ENCODE peak calls at places on chromosomes 4 and X, in seven cellular contexts. Y, I, B, X, M, A and L are unnamed samples. For H3K4me1, the result is how much of the 10 kb centered on the place peaks cover.

GRCh38 chrX:28609917-28610613 is 22.8 kb downstream of the IL1RAPL1 start:
- DNase-seq in Y (no peak), I (no peak), B (peak), X (no peak), M (no peak), A (no peak), L (no peak)

GRCh38 chr4:85717366-85717765 is 242.4 kb downstream of the ARHGAP24 start:
- DNase-seq in Y (no peak), I (no peak), B (no peak), X (no peak), M (no peak), A (peak), L (no peak)

GRCh38 chr4:150126880-150127236 is 48.6 kb downstream of the DCLK2 start:
- DNase-seq in Y (no peak), I (no peak), B (no peak), X (peak), M (no peak), A (peak), L (no peak)

GRCh38 chr4:108730579-108730978 is 32.3 kb downstream of the ETNPPL start:
- DNase-seq in Y (no peak), I (no peak), B (no peak), X (peak), M (no peak), A (no peak), L (no peak)

GRCh38 chrX:64536740-64537139 is 141.5 kb upstream of the MTMR8 start:
- DNase-seq in Y (no peak), I (no peak), B (no peak), X (no peak), M (no peak), A (no peak), L (no peak)

GRCh38 chr4:141131738-141132688 is 1.3 kb downstream of the RNF150 start:
- DNase-seq in Y (no peak), I (no peak), B (no peak), X (peak), M (no peak), A (peak), L (peak)

GRCh38 chr4:134668237-134668636 is 466.6 kb upstream of the PABPC4L start:
- DNase-seq in Y (no peak), I (peak), B (peak), X (no peak), M (no peak), A (peak), L (no peak)

GRCh38 chr4:134313591-134313990 is 112.0 kb upstream of the PABPC4L start:
- DNase-seq in Y (no peak), I (no peak), B (no peak), X (no peak), M (no peak), A (no peak), L (no peak)

GRCh38 chrX:1430451-1430850 is 22.3 kb downstream of the ASMTL start:
- DNase-seq in Y (no peak), I (no peak), B (no peak), X (no peak), M (no peak), A (no peak), L (no peak)

GRCh38 chr4:124948976-124949597 is 236.6 kb upstream of the ANKRD50 start:
- DNase-seq in Y (no peak), I (peak), B (peak), X (no peak), M (no peak), A (peak), L (no peak)

GRCh38 chr4:175435437-175435836 is 376.6 kb downstream of the GPM6A start:
- DNase-seq in Y (no peak), I (no peak), B (no peak), X (peak), M (no peak), A (peak), L (no peak)

GRCh38 chr4:16893141-16893571 is 5.3 kb downstream of the LDB2 start:
- DNase-seq in Y (no peak), I (no peak), B (no peak), X (peak), M (no peak), A (peak), L (no peak)

GRCh38 chr4:124641715-124642380 is 70.7 kb downstream of the ANKRD50 start:
- DNase-seq in Y (no peak), I (peak), B (no peak), X (peak), M (no peak), A (peak), L (no peak)

GRCh38 chr4:142361981-142362380 is 484.1 kb downstream of the INPP4B start:
- DNase-seq in Y (no peak), I (no peak), B (no peak), X (no peak), M (no peak), A (no peak), L (no peak)

GRCh38 chr4:140106277-140106842 is 47.6 kb downstream of the MAML3 start:
- DNase-seq in Y (no peak), I (no peak), B (no peak), X (peak), M (no peak), A (no peak), L (no peak)

GRCh38 chr4:120466429-120466828 is 399.8 kb upstream of the MAD2L1 start:
- DNase-seq in Y (no peak), I (no peak), B (no peak), X (no peak), M (no peak), A (no peak), L (no peak)

GRCh38 chr4:40564004-40564403 is 65.7 kb downstream of the RBM47 start:
- DNase-seq in Y (no peak), I (no peak), B (no peak), X (no peak), M (no peak), A (no peak), L (no peak)

GRCh38 chr4:141768954-141769353 is 132.6 kb downstream of the IL15 start:
- DNase-seq in Y (no peak), I (peak), B (no peak), X (peak), M (no peak), A (peak), L (no peak)

GRCh38 chr4:184280591-184281071 is 63.0 kb upstream of the ENPP6 start:
- DNase-seq in Y (no peak), I (no peak), B (no peak), X (no peak), M (no peak), A (no peak), L (no peak)

GRCh38 chr4:140052050-140052449 is 101.9 kb downstream of the MAML3 start:
- DNase-seq in Y (no peak), I (peak), B (peak), X (peak), M (peak), A (peak), L (peak)

GRCh38 chr4:10173754-10174749 is 57.5 kb upstream of the WDR1 start:
- DNase-seq in Y (no peak), I (no peak), B (peak), X (no peak), M (peak), A (no peak), L (peak)

GRCh38 chr4:112521123-112522116 is 5.4 kb upstream of the NEUROG2 start:
- DNase-seq in Y (no peak), I (no peak), B (no peak), X (no peak), M (no peak), A (no peak), L (no peak)

GRCh38 chr4:185771696-185772390 is 40.2 kb downstream of the SORBS2 start:
- DNase-seq in Y (no peak), I (no peak), B (no peak), X (no peak), M (no peak), A (no peak), L (no peak)

GRCh38 chr4:184066584-184067300 is 150.9 kb downstream of the ENPP6 start:
- DNase-seq in Y (no peak), I (no peak), B (no peak), X (peak), M (no peak), A (peak), L (no peak)

GRCh38 chrX:40154229-40154852 is 56.6 kb upstream of the BCOR start:
- DNase-seq in Y (no peak), I (peak), B (no peak), X (peak), M (no peak), A (peak), L (no peak)

GRCh38 chrX:43096830-43097229 is 318.9 kb upstream of the PPP1R2C start:
- DNase-seq in Y (no peak), I (no peak), B (no peak), X (no peak), M (no peak), A (no peak), L (no peak)

GRCh38 chrX:40147399-40148188 is 49.8 kb upstream of the BCOR start:
- DNase-seq in Y (no peak), I (no peak), B (no peak), X (peak), M (no peak), A (no peak), L (no peak)

GRCh38 chrX:137852502-137852901 is 286.6 kb downstream of the ZIC3 start:
- DNase-seq in Y (no peak), I (no peak), B (no peak), X (no peak), M (no peak), A (no peak), L (no peak)

GRCh38 chr4:2105559-2105958 is 46.4 kb downstream of the NAT8L start:
- DNase-seq in Y (no peak), I (no peak), B (no peak), X (no peak), M (no peak), A (no peak), L (no peak)

GRCh38 chrX:38871129-38872029 is 70.1 kb downstream of the MID1IP1 start:
- DNase-seq in Y (no peak), I (no peak), B (no peak), X (no peak), M (no peak), A (no peak), L (no peak)

GRCh38 chr4:146333187-146333894 is 119.0 kb downstream of the REELD1 start:
- DNase-seq in Y (no peak), I (peak), B (no peak), X (peak), M (no peak), A (peak), L (no peak)

GRCh38 chrX:86002076-86002896 is 45.1 kb downstream of the CHM start:
- DNase-seq in Y (no peak), I (peak), B (peak), X (peak), M (no peak), A (peak), L (no peak)

DNA sequence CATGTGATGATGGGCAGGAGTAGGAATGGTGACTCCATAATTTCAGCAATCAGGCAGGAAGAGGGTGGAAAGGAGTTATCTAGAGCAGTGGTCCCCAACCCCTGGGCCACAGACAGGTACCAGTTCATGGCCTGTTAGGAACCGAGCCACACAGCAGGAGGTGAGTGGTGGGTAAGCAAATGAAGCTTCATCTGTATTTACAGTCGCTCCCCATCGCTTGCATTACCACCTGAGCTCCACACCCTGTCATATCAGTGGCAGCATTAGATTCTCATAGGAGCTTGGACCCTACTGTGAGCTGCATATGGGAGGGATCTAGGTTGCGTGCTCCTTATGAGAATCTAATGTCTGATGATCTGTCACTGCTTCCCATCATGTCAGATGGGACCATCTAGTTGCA is 1.4 kb upstream of the TLR10 start:
- DNase-seq in Y (no peak), I (no peak), B (no peak), X (no peak), M (no peak), A (no peak), L (no peak)
- H3K4me1 ChIP-seq in Y (under half), I (under half), B (under half), X (under half), M (under half), A (under half), L (under half)

DNA sequence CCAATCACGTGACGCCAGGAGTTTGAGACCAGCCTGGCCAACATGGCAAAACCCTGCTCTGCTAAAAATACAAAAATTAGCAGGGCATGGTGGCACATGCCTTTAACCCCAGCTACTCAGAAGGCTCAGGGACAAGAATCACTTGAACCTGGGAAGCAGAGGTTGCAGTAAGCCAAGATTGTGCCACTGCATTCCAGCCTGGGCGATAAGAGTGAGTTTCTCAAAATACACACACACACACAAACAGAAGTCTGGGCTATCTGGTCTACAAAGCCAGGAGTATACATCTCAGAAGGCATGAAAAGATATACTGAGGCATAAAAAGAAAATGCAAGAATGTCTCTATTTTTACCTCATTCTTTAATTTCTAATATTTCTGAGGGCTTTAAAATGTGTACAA is 11.3 kb downstream of the YTHDC1 start:
- DNase-seq in Y (no peak), I (no peak), B (no peak), X (no peak), M (no peak), A (no peak), L (no peak)
- H3K4me1 ChIP-seq in Y (under half), I (under half), B (under half), X (under half), M (under half), A (under half), L (under half)

GRCh38 chr4:7903686-7904085 is 36.0 kb downstream of the AFAP1 start:
- DNase-seq in Y (no peak), I (no peak), B (no peak), X (no peak), M (no peak), A (peak), L (no peak)
- H3K4me1 ChIP-seq in Y (under half), I (half or more), B (under half), X (under half), M (under half), A (under half), L (under half)

GRCh38 chr4:153529646-153530045 is 63.5 kb downstream of the TMEM131L start:
- DNase-seq in Y (no peak), I (no peak), B (no peak), X (peak), M (no peak), A (peak), L (no peak)
- H3K4me1 ChIP-seq in Y (under half), I (under half), B (under half), X (under half), M (under half), A (under half), L (under half)